ENCODE peak calls at places on chromosomes 3 and 15, in six cellular contexts. F is prostate gland, N is uterus, S is transverse colon, B is breast epithelium, U is lower leg skin. C is an unnamed sample.

GRCh38 chr3:100562224-100562857 is 47.1 kb upstream of the ADGRG7 start:
- DNase-seq in B (no peak), F (no peak), N (no peak), U (no peak), S (no peak), C (no peak)

GRCh38 chr3:149373235-149374125 is 4.0 kb downstream of the TM4SF1 start:
- DNase-seq in B (no peak), F (no peak), N (no peak), U (no peak), S (no peak), C (no peak)

GRCh38 chr3:51389423-51390183 is 1.5 kb upstream of the RBM15B start:
- DNase-seq in B (no peak), S (peak; percentile 62), N (no peak), F (no peak), U (peak; percentile 83), C (no peak)

GRCh38 chr3:99637381-99638111 is 848 bp upstream of the COL8A1 start:
- DNase-seq in N (peak; percentile 37), F (no peak), S (no peak), U (no peak), B (no peak), C (no peak)

GRCh38 chr15:40773902-40774301 is 4.1 kb downstream of the C15orf62 start:
- DNase-seq in S (no peak), U (no peak), F (no peak), N (no peak), B (no peak), C (no peak)

GRCh38 chr3:53114011-53114400 is 16.2 kb downstream of the RFT1 start:
- DNase-seq in B (peak; percentile 78), F (peak; percentile 84), S (peak; percentile 86), U (peak; percentile 97), N (peak; percentile 84), C (peak; percentile 96)

GRCh38 chr3:8286749-8287148 is 214.9 kb upstream of the LMCD1 start:
- DNase-seq in U (no peak), N (no peak), S (no peak), F (no peak), B (no peak), C (no peak)

GRCh38 chr3:136862611-136862951 is 573 bp downstream of the NCK1 start:
- DNase-seq in F (peak; percentile 63), U (peak; percentile 92), B (peak; percentile 67), S (peak; percentile 69), N (peak; percentile 79), C (peak; percentile 93)

GRCh38 chr3:23949784-23950183 is 4.7 kb downstream of the NR1D2 start:
- DNase-seq in N (no peak), F (no peak), S (peak; percentile 56), U (no peak), B (no peak), C (no peak)

GRCh38 chr3:161549251-161549650 is 52.6 kb downstream of the OTOL1 start:
- DNase-seq in N (no peak), S (no peak), U (no peak), B (no peak), F (no peak), C (no peak)

DNA sequence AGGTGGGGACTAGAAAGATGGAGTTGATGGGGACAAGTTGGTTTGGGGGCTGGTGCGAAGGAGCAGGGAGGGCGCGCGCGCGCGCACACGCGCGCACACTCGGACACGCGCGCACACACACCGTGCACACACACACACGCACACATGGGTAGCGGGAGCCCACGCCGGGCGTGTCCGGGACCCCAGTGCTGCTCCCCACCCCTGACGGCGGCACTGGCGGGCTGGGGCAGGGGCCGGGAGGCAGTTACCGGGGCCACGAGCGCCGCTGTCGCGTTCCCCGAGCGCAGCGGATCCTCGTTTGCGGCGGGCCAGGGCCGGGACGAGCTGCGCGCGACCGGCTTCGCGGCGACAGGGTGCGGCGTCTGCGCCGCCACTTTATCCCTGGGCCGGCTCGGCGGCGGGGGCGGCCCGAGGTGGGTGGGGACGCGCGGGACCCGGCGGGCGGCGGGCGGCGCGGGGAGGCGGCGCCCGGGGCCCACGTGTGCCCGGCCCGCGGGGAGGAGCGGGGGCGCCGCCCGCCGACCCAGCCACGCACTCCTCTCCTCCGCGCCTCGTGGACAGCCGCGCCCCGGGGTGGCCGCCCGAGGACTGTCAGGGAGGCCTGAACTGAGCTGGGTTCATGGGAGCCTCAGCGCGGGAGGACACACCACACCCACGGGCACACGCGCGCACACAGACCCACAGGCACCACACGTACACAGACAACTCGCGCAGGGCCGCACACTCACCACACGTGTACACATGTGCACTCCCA is 698 bp upstream of the MGLL start:
- DNase-seq in B (no peak), F (no peak), S (peak; percentile 82), U (peak; percentile 92), N (no peak), C (no peak)
- H3K4me3 ChIP-seq in B (peak overlapping the region; percentile 78), F (peak overlapping the region; percentile 59), S (peak overlapping the region; percentile 90), U (peak overlapping the region; percentile 57), N (peak overlapping the region; percentile 40), C (peak overlapping the region; percentile 96)

DNA sequence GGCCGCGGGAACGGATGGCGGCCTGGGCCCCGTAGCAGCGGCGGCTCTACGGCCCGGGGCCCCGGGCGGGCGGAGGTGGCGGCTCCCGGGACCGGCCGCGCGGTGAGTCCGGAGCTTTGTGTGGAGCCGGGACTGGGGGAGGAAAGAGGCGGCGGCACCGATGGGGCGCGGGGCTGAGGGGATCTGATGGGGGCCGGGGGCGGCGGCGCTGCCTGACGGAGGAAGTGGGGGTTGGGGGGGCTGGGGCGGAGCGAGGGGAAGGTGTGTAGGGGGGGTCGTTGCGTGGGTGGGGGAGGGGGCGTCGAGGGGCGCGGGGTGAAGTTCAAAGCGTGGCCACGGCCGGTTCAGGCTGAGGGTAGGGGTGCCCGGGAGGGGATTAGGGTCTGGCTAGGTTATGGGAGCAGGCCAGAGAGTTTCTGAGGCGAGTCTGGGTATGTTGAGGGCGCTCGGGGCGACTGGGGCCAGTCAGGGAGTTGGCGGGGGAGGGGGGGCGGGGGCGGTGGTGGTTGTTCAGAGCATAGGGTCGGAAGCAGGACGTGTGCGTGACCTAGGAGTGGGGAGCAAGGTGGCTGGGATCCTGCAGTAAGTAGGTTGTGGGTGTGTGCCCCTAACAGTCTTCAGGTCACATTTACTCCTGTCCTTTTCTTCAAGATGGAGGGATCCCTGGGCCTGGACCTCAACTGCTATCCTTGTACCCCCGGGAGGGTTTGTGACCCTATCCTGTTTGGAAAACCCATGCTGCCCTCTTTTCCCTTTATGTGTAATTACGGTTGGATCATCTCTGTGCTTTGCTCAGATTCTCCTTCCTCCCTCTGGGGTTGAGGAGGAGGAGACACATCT is 579 bp downstream of the ZNF609 start:
- DNase-seq in U (no peak), S (peak; percentile 28), F (peak; percentile 51), N (peak; percentile 54), B (no peak), C (no peak)
- TF ChIP-seq POLR2A in U (no peak), S (peak; percentile 53), F (peak; percentile 49), N (peak; percentile 58), B (no peak), C (no peak)

GRCh38 chr15:65147902-65148301 is 14.3 kb upstream of the PDCD7 start:
- DNase-seq in N (no peak), F (no peak), U (no peak), B (no peak), S (no peak), C (no peak)
- H3K4me3 ChIP-seq in N (no peak overlapping the region), F (no peak overlapping the region), U (no peak overlapping the region), B (no peak overlapping the region), S (no peak overlapping the region), C (no peak overlapping the region)

GRCh38 chr15:83174891-83175290 is 32.7 kb downstream of the HDGFL3 start:
- DNase-seq in S (no peak), U (no peak), F (no peak), B (no peak), N (no peak), C (no peak)

GRCh38 chr15:83178387-83178786 is 29.2 kb downstream of the HDGFL3 start:
- DNase-seq in B (no peak), U (no peak), N (no peak), S (no peak), F (no peak), C (no peak)

DNA sequence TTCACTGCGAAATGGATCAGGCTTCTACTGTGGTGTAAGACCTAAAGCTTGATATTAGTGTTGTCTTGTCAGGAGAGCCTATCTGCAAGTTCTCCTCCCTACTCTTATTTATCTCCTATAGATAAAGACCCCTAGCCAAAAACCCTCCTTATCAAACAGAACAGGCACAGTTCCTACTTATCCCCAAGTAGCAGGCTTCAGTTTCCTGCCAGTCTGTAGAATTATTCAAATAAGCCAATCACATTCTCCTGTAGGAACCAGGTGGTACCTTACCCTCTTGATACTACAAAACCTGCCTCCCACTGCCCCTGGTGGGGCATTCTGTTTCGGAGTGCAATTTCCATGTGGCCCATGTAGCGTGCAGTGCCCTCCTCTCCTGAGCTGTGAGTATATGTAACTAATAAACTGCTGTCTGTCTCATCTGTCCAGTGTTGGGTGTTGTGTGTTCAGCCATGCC is 28.7 kb downstream of the HDGFL3 start:
- DNase-seq in S (no peak), F (no peak), B (no peak), N (no peak), U (no peak), C (no peak)
- TF ChIP-seq POLR2A in S (no peak), F (no peak), B (no peak), N (no peak), U (no peak), C (no peak)

DNA sequence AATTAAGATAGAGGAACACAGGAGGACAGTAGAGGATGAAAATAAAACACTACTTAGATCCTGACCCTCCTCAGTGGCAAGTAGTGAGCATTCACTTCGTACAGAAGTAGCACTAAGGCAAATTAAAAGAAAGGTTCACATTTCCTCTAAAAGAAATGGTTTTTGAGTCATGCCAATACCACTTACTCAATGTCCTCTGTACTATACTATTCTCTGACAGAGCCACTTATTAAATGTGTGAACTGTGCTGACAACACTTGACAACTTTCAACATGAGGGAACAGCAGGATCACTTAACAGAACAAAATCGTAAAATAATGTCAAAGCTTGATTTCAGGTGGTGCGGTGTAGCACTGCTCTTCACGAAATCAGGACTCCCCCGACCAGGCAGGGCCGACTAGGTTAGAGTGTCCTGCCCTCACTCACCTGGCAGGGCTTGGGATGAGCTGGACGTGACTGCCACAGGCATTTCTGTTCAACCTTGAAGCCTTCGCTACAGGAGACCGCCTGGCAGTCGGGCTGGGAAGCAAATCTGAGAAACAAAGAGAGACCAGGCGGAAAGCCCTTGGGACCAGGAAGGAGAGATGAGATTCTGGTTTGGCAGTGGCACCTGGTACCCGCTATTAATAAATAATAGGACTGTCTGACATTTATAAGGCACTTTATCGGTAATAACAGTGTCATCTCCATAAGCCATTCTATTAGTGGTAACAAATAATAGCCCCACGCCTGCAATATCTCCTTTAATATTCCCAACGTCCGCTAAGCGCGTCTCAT is 602 bp upstream of the SLC27A2 start:
- DNase-seq in F (no peak), S (no peak), U (no peak), B (no peak), N (no peak), C (no peak)
- H3K4me3 ChIP-seq in F (peak overlapping the region; percentile 43), S (peak overlapping the region; percentile 52), U (no peak overlapping the region), B (peak overlapping the region; percentile 61), N (no peak overlapping the region), C (peak overlapping the region; percentile 64)

GRCh38 chr3:69080233-69080644 is at the start of gene UBA3:
- DNase-seq in S (peak; percentile 95), U (peak; percentile 98), F (peak; percentile 90), B (peak; percentile 92), N (peak; percentile 89), C (peak; percentile 95)
- TF ChIP-seq POLR2A in S (peak; percentile 58), U (no peak), F (peak; percentile 70), B (no peak), N (peak; percentile 41), C (no peak)

DNA sequence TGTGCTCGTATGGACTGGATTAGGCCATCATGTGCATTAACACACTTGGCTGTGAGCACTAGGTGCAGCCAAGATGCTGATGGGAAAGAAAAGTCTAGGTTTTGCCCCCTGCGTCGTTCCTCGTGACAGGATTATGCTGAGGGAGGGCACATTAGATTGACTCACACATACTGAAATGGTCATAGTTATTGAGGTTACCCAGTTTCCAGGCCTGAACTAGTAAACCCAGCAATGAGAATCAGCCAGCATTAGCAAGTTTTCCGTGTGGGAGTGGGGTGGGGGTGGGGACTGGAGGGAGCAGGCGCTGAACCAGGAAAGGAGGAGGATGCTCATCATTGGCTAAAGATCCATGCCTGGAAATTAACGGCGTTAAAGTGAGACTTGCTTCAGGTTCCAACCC is 224.9 kb upstream of the TPRG1 start:
- DNase-seq in U (no peak), F (no peak), S (no peak), B (no peak), N (peak; percentile 68), C (peak; percentile 90)
- H3K4me3 ChIP-seq in U (no peak overlapping the region), F (no peak overlapping the region), S (no peak overlapping the region), B (peak overlapping the region; percentile 61), N (peak overlapping the region; percentile 39), C (peak overlapping the region; percentile 52)